ENCODE peak calls at places on chromosome 5, in nine cellular contexts. R is heart right ventricle, A is esophagus squamous epithelium, U is GM06990, F is left lung, Y is sigmoid colon, Z is GM23338, X is ovary, L is K562. C is an unnamed sample. For H3K36me3, the result is how much of the 10 kb centered on the place peaks cover.

GRCh38 chr5:32710335-32710858 is 724 bp upstream of the NPR3 start:
- DNase-seq in R (peak), A (no peak), U (peak), F (peak), Y (peak), Z (peak), X (no peak), L (no peak), C (peak)

GRCh38 chr5:52356311-52356918 is 431.3 kb upstream of the ITGA1 start:
- DNase-seq in R (no peak), A (no peak), U (no peak), F (no peak), Y (no peak), Z (peak), X (no peak), L (no peak), C (no peak)

GRCh38 chr5:172637122-172637580 is 3.9 kb upstream of the NEURL1B start:
- DNase-seq in R (no peak), A (no peak), U (no peak), F (no peak), Y (peak), Z (no peak), X (no peak), L (no peak), C (peak)

GRCh38 chr5:65113766-65114165 is 345.0 kb downstream of the CWC27 start:
- DNase-seq in R (no peak), A (no peak), U (no peak), F (no peak), Y (no peak), Z (no peak), X (no peak), L (no peak), C (no peak)

GRCh38 chr5:135332519-135333150 is 66.4 kb downstream of the MACROH2A1 start:
- DNase-seq in R (no peak), A (no peak), U (no peak), F (no peak), Y (no peak), Z (peak), X (no peak), L (peak), C (no peak)

GRCh38 chr5:172558076-172558990 is 82.7 kb upstream of the NEURL1B start:
- DNase-seq in R (no peak), A (no peak), U (no peak), F (no peak), Y (peak), Z (no peak), X (no peak), L (no peak), C (peak)

GRCh38 chr5:1809416-1810035 is 8.3 kb downstream of the NDUFS6 start:
- DNase-seq in R (no peak), A (no peak), U (no peak), F (peak), Y (no peak), Z (no peak), X (no peak), L (no peak), C (no peak)

GRCh38 chr5:160792732-160793454 is 59.1 kb downstream of the ATP10B start:
- DNase-seq in R (no peak), A (no peak), U (no peak), F (no peak), Y (no peak), Z (no peak), X (no peak), L (no peak), C (no peak)

GRCh38 chr5:175609504-175609903 is 48.4 kb upstream of the HRH2 start:
- DNase-seq in R (no peak), A (no peak), U (no peak), F (no peak), Y (no peak), Z (no peak), X (no peak), L (no peak), C (no peak)

GRCh38 chr5:123441408-123441807 is 18.2 kb upstream of the CEP120 start:
- DNase-seq in R (no peak), A (no peak), U (no peak), F (no peak), Y (no peak), Z (no peak), X (no peak), L (no peak), C (no peak)

GRCh38 chr5:151345808-151346478 is 1.4 kb downstream of the SLC36A2 start:
- DNase-seq in R (no peak), A (no peak), U (no peak), F (no peak), Y (no peak), Z (no peak), X (no peak), L (no peak), C (no peak)

GRCh38 chr5:168879929-168880328 is 300.8 kb upstream of the PANK3 start:
- DNase-seq in R (peak), A (no peak), U (peak), F (no peak), Y (no peak), Z (no peak), X (no peak), L (no peak), C (no peak)

GRCh38 chr5:140926903-140927573 is 939 bp downstream of the PCDHAC1 start:
- DNase-seq in R (no peak), A (no peak), U (peak), F (peak), Y (peak), Z (peak), X (peak), L (no peak), C (no peak)

GRCh38 chr5:163913548-163913947 is 408.1 kb downstream of the MAT2B start:
- DNase-seq in R (no peak), A (no peak), U (no peak), F (no peak), Y (no peak), Z (no peak), X (no peak), L (no peak), C (no peak)
- TF ChIP-seq CTCF in R (no peak), A (no peak), U (peak), F (no peak), Y (no peak), Z (no peak), X (no peak), L (no peak), C (peak)

DNA sequence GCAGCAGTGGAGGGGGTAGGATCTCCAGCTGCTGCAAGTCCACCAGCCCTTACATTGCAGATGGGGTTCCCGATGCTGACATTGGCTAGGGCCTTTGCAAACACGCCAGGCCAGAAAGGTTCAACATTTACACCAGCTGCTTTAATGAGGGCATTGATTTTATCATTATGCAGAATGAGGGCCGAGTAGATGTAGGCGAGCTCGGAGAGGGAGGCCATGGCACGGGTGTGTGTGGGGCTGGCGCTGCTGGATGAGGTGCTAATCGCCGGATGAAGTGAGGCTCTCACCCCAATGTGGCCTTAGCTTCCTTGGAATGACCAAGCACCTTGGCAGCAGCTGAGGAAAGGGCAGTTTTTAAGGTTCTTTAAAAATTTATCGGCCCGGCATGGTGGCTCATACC is 27.4 kb downstream of the PHAX start:
- DNase-seq in R (no peak), A (no peak), U (no peak), F (no peak), Y (no peak), Z (peak), X (no peak), L (no peak), C (no peak)
- H3K36me3 ChIP-seq in R (under half), A (under half), U (under half), F (under half), Y (under half), Z (under half), X (under half), L (under half), C (under half)

GRCh38 chr5:142597546-142598337 is 88.1 kb downstream of the FGF1 start:
- DNase-seq in R (no peak), A (no peak), U (no peak), F (no peak), Y (no peak), Z (peak), X (no peak), L (peak), C (peak)
- TF ChIP-seq CTCF in R (no peak), A (no peak), U (no peak), F (no peak), Y (no peak), Z (no peak), X (no peak), L (no peak), C (peak)

GRCh38 chr5:6753851-6754250 is 40.6 kb downstream of the TENT4A start:
- DNase-seq in R (no peak), A (no peak), U (no peak), F (no peak), Y (peak), Z (no peak), X (no peak), L (no peak), C (peak)

GRCh38 chr5:6750142-6750840 is 37.1 kb downstream of the TENT4A start:
- DNase-seq in R (no peak), A (no peak), U (no peak), F (no peak), Y (peak), Z (no peak), X (no peak), L (no peak), C (peak)

GRCh38 chr5:6752782-6753181 is 39.5 kb downstream of the TENT4A start:
- DNase-seq in R (no peak), A (no peak), U (no peak), F (no peak), Y (peak), Z (no peak), X (no peak), L (no peak), C (peak)

GRCh38 chr5:6750951-6751685 is 37.9 kb downstream of the TENT4A start:
- DNase-seq in R (no peak), A (no peak), U (no peak), F (no peak), Y (peak), Z (no peak), X (no peak), L (no peak), C (peak)

GRCh38 chr5:6752236-6752635 is 39.0 kb downstream of the TENT4A start:
- DNase-seq in R (no peak), A (no peak), U (no peak), F (no peak), Y (peak), Z (no peak), X (no peak), L (no peak), C (peak)
- H3K36me3 ChIP-seq in R (half or more), A (half or more), U (under half), F (half or more), Y (under half), Z (under half), X (under half), L (half or more), C (half or more)